ENCODE peak calls at places on chromosome 5, in four cellular contexts. One of them, this sample, is unnamed.

GRCh38 chr5:166758151-166758550 is 1533.3 kb upstream of the WWC1 start:
- DNase-seq in heart right ventricle: no peak
- DNase-seq in brain microvascular endothelial cell: no peak
- DNase-seq in A549: no peak
- DNase-seq in this sample: peak

GRCh38 chr5:76808142-76808691 is 10.6 kb upstream of the F2RL1 start:
- DNase-seq in heart right ventricle: no peak
- DNase-seq in brain microvascular endothelial cell: no peak
- DNase-seq in A549: no peak
- DNase-seq in this sample: no peak

GRCh38 chr5:152097128-152097527 is 172.5 kb upstream of the GLRA1 start:
- DNase-seq in heart right ventricle: no peak
- DNase-seq in brain microvascular endothelial cell: no peak
- DNase-seq in A549: no peak
- DNase-seq in this sample: no peak

GRCh38 chr5:173570321-173571090 is 45.9 kb downstream of the BOD1 start:
- DNase-seq in heart right ventricle: no peak
- DNase-seq in brain microvascular endothelial cell: no peak
- DNase-seq in A549: no peak
- DNase-seq in this sample: no peak

GRCh38 chr5:3220638-3221288 is 374.9 kb upstream of the IRX1 start:
- DNase-seq in heart right ventricle: no peak
- DNase-seq in brain microvascular endothelial cell: no peak
- DNase-seq in A549: no peak
- DNase-seq in this sample: no peak

GRCh38 chr5:14577079-14577725 is 4.4 kb upstream of the OTULINL start:
- DNase-seq in heart right ventricle: no peak
- DNase-seq in brain microvascular endothelial cell: no peak
- DNase-seq in A549: no peak
- DNase-seq in this sample: no peak

GRCh38 chr5:37086466-37087178 is 162.6 kb downstream of the CPLANE1 start:
- DNase-seq in heart right ventricle: no peak
- DNase-seq in brain microvascular endothelial cell: peak
- DNase-seq in A549: no peak
- DNase-seq in this sample: no peak

GRCh38 chr5:50792845-50793244 is 126.4 kb downstream of the PARP8 start:
- DNase-seq in heart right ventricle: no peak
- DNase-seq in brain microvascular endothelial cell: no peak
- DNase-seq in A549: no peak
- DNase-seq in this sample: no peak

GRCh38 chr5:31728039-31728438 is 89.1 kb downstream of the PDZD2 start:
- DNase-seq in heart right ventricle: no peak
- DNase-seq in brain microvascular endothelial cell: no peak
- DNase-seq in A549: no peak
- DNase-seq in this sample: no peak

GRCh38 chr5:35971878-35972210 is 19.3 kb downstream of the UGT3A1 start:
- DNase-seq in heart right ventricle: no peak
- DNase-seq in brain microvascular endothelial cell: no peak
- DNase-seq in A549: no peak
- DNase-seq in this sample: no peak

GRCh38 chr5:93723005-93723404 is 18.4 kb downstream of the POU5F2 start:
- DNase-seq in heart right ventricle: no peak
- DNase-seq in brain microvascular endothelial cell: no peak
- DNase-seq in A549: no peak
- DNase-seq in this sample: no peak

GRCh38 chr5:8726383-8727036 is 819.4 kb downstream of the SEMA5A start:
- DNase-seq in heart right ventricle: no peak
- DNase-seq in brain microvascular endothelial cell: no peak
- DNase-seq in A549: no peak
- DNase-seq in this sample: no peak

GRCh38 chr5:110441035-110441434 is 285.4 kb downstream of the TMEM232 start:
- DNase-seq in heart right ventricle: no peak
- DNase-seq in brain microvascular endothelial cell: peak
- DNase-seq in A549: peak
- DNase-seq in this sample: peak

GRCh38 chr5:105878402-105878801 is 1792.3 kb downstream of the EFNA5 start:
- DNase-seq in heart right ventricle: no peak
- DNase-seq in brain microvascular endothelial cell: no peak
- DNase-seq in A549: no peak
- DNase-seq in this sample: no peak

GRCh38 chr5:135740475-135740874 is 94.0 kb upstream of the SLC25A48 start:
- DNase-seq in heart right ventricle: no peak
- DNase-seq in brain microvascular endothelial cell: no peak
- DNase-seq in A549: no peak
- DNase-seq in this sample: no peak

GRCh38 chr5:171954721-171955120 is 51.7 kb downstream of the FBXW11 start:
- DNase-seq in heart right ventricle: no peak
- DNase-seq in brain microvascular endothelial cell: peak
- DNase-seq in A549: no peak
- DNase-seq in this sample: peak

GRCh38 chr5:172920447-172920849 is 38.8 kb upstream of the RPL26L1 start:
- DNase-seq in heart right ventricle: no peak
- DNase-seq in brain microvascular endothelial cell: peak
- DNase-seq in A549: peak
- DNase-seq in this sample: peak

GRCh38 chr5:25669645-25670401 is 1025.0 kb upstream of the CDH10 start:
- DNase-seq in heart right ventricle: no peak
- DNase-seq in brain microvascular endothelial cell: no peak
- DNase-seq in A549: no peak
- DNase-seq in this sample: no peak

GRCh38 chr5:112417931-112418358 is 1.1 kb downstream of the EPB41L4A start:
- DNase-seq in heart right ventricle: peak
- DNase-seq in brain microvascular endothelial cell: peak
- DNase-seq in A549: no peak
- DNase-seq in this sample: peak

GRCh38 chr5:177288191-177288590 is 15.3 kb downstream of the RAB24 start:
- DNase-seq in heart right ventricle: no peak
- DNase-seq in brain microvascular endothelial cell: no peak
- DNase-seq in A549: no peak
- DNase-seq in this sample: no peak

GRCh38 chr5:167899490-167899889 is 392.0 kb upstream of the WWC1 start:
- DNase-seq in heart right ventricle: no peak
- DNase-seq in brain microvascular endothelial cell: no peak
- DNase-seq in A549: no peak
- DNase-seq in this sample: peak

GRCh38 chr5:127227881-127228280 is 62.7 kb upstream of the MEGF10 start:
- DNase-seq in heart right ventricle: no peak
- DNase-seq in brain microvascular endothelial cell: no peak
- DNase-seq in A549: no peak
- DNase-seq in this sample: peak

GRCh38 chr5:137622850-137623249 is 113.0 kb downstream of the KLHL3 start:
- DNase-seq in heart right ventricle: peak
- DNase-seq in brain microvascular endothelial cell: no peak
- DNase-seq in A549: peak
- DNase-seq in this sample: no peak

GRCh38 chr5:10712574-10713366 is 48.3 kb downstream of the DAP start:
- DNase-seq in heart right ventricle: no peak
- DNase-seq in brain microvascular endothelial cell: no peak
- DNase-seq in A549: no peak
- DNase-seq in this sample: no peak

GRCh38 chr5:154039458-154039829 is 677 bp downstream of the MFAP3 start:
- DNase-seq in heart right ventricle: no peak
- DNase-seq in brain microvascular endothelial cell: no peak
- DNase-seq in A549: no peak
- DNase-seq in this sample: no peak

GRCh38 chr5:113514263-113514590 is 733 bp downstream of the YTHDC2 start:
- DNase-seq in heart right ventricle: no peak
- DNase-seq in brain microvascular endothelial cell: no peak
- DNase-seq in A549: no peak
- DNase-seq in this sample: peak

GRCh38 chr5:65062684-65063083 is 294.0 kb downstream of the CWC27 start:
- DNase-seq in heart right ventricle: no peak
- DNase-seq in brain microvascular endothelial cell: peak
- DNase-seq in A549: peak
- DNase-seq in this sample: peak

GRCh38 chr5:113087994-113088519 is 111.5 kb downstream of the DCP2 start:
- DNase-seq in heart right ventricle: no peak
- DNase-seq in brain microvascular endothelial cell: no peak
- DNase-seq in A549: no peak
- DNase-seq in this sample: no peak

GRCh38 chr5:120552638-120553037 is 88.5 kb downstream of the PRR16 start:
- DNase-seq in heart right ventricle: no peak
- DNase-seq in brain microvascular endothelial cell: no peak
- DNase-seq in A549: no peak
- DNase-seq in this sample: no peak

GRCh38 chr5:96426831-96427230 is 6.2 kb downstream of the PCSK1 start:
- DNase-seq in heart right ventricle: no peak
- DNase-seq in brain microvascular endothelial cell: no peak
- DNase-seq in A549: no peak
- DNase-seq in this sample: no peak

GRCh38 chr5:147452137-147452838 is 57.6 kb downstream of the DPYSL3 start:
- DNase-seq in heart right ventricle: no peak
- DNase-seq in brain microvascular endothelial cell: no peak
- DNase-seq in A549: no peak
- DNase-seq in this sample: no peak

GRCh38 chr5:93163010-93163663 is 417.9 kb downstream of the NR2F1-AS1 start:
- DNase-seq in heart right ventricle: no peak
- DNase-seq in brain microvascular endothelial cell: peak
- DNase-seq in A549: peak
- DNase-seq in this sample: peak

GRCh38 chr5:95901676-95902646 is 59.7 kb downstream of the ELL2 start:
- DNase-seq in heart right ventricle: no peak
- DNase-seq in brain microvascular endothelial cell: peak
- DNase-seq in A549: peak
- DNase-seq in this sample: peak

GRCh38 chr5:56638061-56638621 is 177.2 kb upstream of the MAP3K1 start:
- DNase-seq in heart right ventricle: no peak
- DNase-seq in brain microvascular endothelial cell: no peak
- DNase-seq in A549: peak
- DNase-seq in this sample: no peak

GRCh38 chr5:137487600-137487999 is 11.5 kb downstream of the SPOCK1 start:
- DNase-seq in heart right ventricle: no peak
- DNase-seq in brain microvascular endothelial cell: peak
- DNase-seq in A549: no peak
- DNase-seq in this sample: no peak

GRCh38 chr5:33319841-33320240 is 120.9 kb upstream of the TARS1 start:
- DNase-seq in heart right ventricle: no peak
- DNase-seq in brain microvascular endothelial cell: no peak
- DNase-seq in A549: no peak
- DNase-seq in this sample: no peak

GRCh38 chr5:1345876-1346626 is 1.2 kb upstream of the CLPTM1L start:
- DNase-seq in heart right ventricle: no peak
- DNase-seq in brain microvascular endothelial cell: no peak
- DNase-seq in A549: no peak
- DNase-seq in this sample: no peak

GRCh38 chr5:2895196-2895595 is 143.7 kb upstream of the IRX2 start:
- DNase-seq in heart right ventricle: no peak
- DNase-seq in brain microvascular endothelial cell: no peak
- DNase-seq in A549: no peak
- DNase-seq in this sample: no peak

GRCh38 chr5:142636093-142636492 is 49.8 kb downstream of the FGF1 start:
- DNase-seq in heart right ventricle: no peak
- DNase-seq in brain microvascular endothelial cell: no peak
- DNase-seq in A549: no peak
- DNase-seq in this sample: no peak

GRCh38 chr5:142634375-142635018 is 51.4 kb downstream of the FGF1 start:
- DNase-seq in heart right ventricle: no peak
- DNase-seq in brain microvascular endothelial cell: no peak
- DNase-seq in A549: no peak
- DNase-seq in this sample: no peak

GRCh38 chr5:142637871-142638270 is 48.0 kb downstream of the FGF1 start:
- DNase-seq in heart right ventricle: no peak
- DNase-seq in brain microvascular endothelial cell: no peak
- DNase-seq in A549: no peak
- DNase-seq in this sample: no peak

GRCh38 chr5:142639455-142639854 is 46.4 kb downstream of the FGF1 start:
- DNase-seq in heart right ventricle: no peak
- DNase-seq in brain microvascular endothelial cell: no peak
- DNase-seq in A549: no peak
- DNase-seq in this sample: no peak

GRCh38 chr5:142636698-142637324 is 49.1 kb downstream of the FGF1 start:
- DNase-seq in heart right ventricle: no peak
- DNase-seq in brain microvascular endothelial cell: no peak
- DNase-seq in A549: no peak
- DNase-seq in this sample: no peak
- H3K27ac ChIP-seq in heart right ventricle: peak
- H3K27ac ChIP-seq in brain microvascular endothelial cell: no peak
- H3K27ac ChIP-seq in A549: no peak
- H3K27ac ChIP-seq in this sample: no peak

GRCh38 chr5:150779397-150780179 is 1.0 kb downstream of the SMIM3 start:
- DNase-seq in heart right ventricle: no peak
- DNase-seq in brain microvascular endothelial cell: no peak
- DNase-seq in A549: no peak
- DNase-seq in this sample: no peak

GRCh38 chr5:150778103-150778516 is 447 bp upstream of the SMIM3 start:
- DNase-seq in heart right ventricle: no peak
- DNase-seq in brain microvascular endothelial cell: peak
- DNase-seq in A549: no peak
- DNase-seq in this sample: no peak

GRCh38 chr5:150780180-150780692 is 1.7 kb downstream of the SMIM3 start:
- DNase-seq in heart right ventricle: peak
- DNase-seq in brain microvascular endothelial cell: peak
- DNase-seq in A549: no peak
- DNase-seq in this sample: no peak

GRCh38 chr5:150777685-150778084 is 872 bp upstream of the SMIM3 start:
- DNase-seq in heart right ventricle: no peak
- DNase-seq in brain microvascular endothelial cell: no peak
- DNase-seq in A549: no peak
- DNase-seq in this sample: no peak

GRCh38 chr5:150778517-150779396 is at the start of gene SMIM3:
- DNase-seq in heart right ventricle: peak
- DNase-seq in brain microvascular endothelial cell: peak
- DNase-seq in A549: peak
- DNase-seq in this sample: peak
- H3K27ac ChIP-seq in heart right ventricle: peak
- H3K27ac ChIP-seq in brain microvascular endothelial cell: peak
- H3K27ac ChIP-seq in A549: peak
- H3K27ac ChIP-seq in this sample: peak

GRCh38 chr5:102294996-102295395 is 1.1 kb downstream of the SLCO4C1 start:
- DNase-seq in heart right ventricle: no peak
- DNase-seq in brain microvascular endothelial cell: no peak
- DNase-seq in A549: no peak
- DNase-seq in this sample: no peak

GRCh38 chr5:102295534-102296228 is 403 bp downstream of the SLCO4C1 start:
- DNase-seq in heart right ventricle: peak
- DNase-seq in brain microvascular endothelial cell: no peak
- DNase-seq in A549: no peak
- DNase-seq in this sample: no peak

GRCh38 chr5:102296229-102296817 is at the start of gene SLCO4C1:
- DNase-seq in heart right ventricle: peak
- DNase-seq in brain microvascular endothelial cell: peak
- DNase-seq in A549: peak
- DNase-seq in this sample: peak
- H3K27ac ChIP-seq in heart right ventricle: no peak
- H3K27ac ChIP-seq in brain microvascular endothelial cell: no peak
- H3K27ac ChIP-seq in A549: peak
- H3K27ac ChIP-seq in this sample: no peak

GRCh38 chr5:138784590-138784989 is 31.4 kb downstream of the CTNNA1 start:
- DNase-seq in heart right ventricle: no peak
- DNase-seq in brain microvascular endothelial cell: no peak
- DNase-seq in A549: no peak
- DNase-seq in this sample: no peak

GRCh38 chr5:138789771-138790242 is 36.6 kb downstream of the CTNNA1 start:
- DNase-seq in heart right ventricle: no peak
- DNase-seq in brain microvascular endothelial cell: peak
- DNase-seq in A549: peak
- DNase-seq in this sample: peak

GRCh38 chr5:138778234-138778633 is 25.0 kb downstream of the CTNNA1 start:
- DNase-seq in heart right ventricle: no peak
- DNase-seq in brain microvascular endothelial cell: no peak
- DNase-seq in A549: no peak
- DNase-seq in this sample: no peak

GRCh38 chr5:138783976-138784375 is 30.8 kb downstream of the CTNNA1 start:
- DNase-seq in heart right ventricle: no peak
- DNase-seq in brain microvascular endothelial cell: no peak
- DNase-seq in A549: no peak
- DNase-seq in this sample: no peak
- H3K27ac ChIP-seq in heart right ventricle: no peak
- H3K27ac ChIP-seq in brain microvascular endothelial cell: no peak
- H3K27ac ChIP-seq in A549: no peak
- H3K27ac ChIP-seq in this sample: no peak

This sample was measured in RWPE1.